ENCODE peak calls at places on chromosomes 7 and 10, in four cellular contexts. M is ovary, I is sigmoid colon, B is H1. L is an unnamed sample.

GRCh38 chr10:70267161-70267933 is 16.5 kb downstream of the NPFFR1 start:
- DNase-seq in M (no peak), I (no peak), B (peak; percentile 89), L (no peak)

GRCh38 chr10:123136806-123137642 is 1.3 kb downstream of the HMX3 start:
- DNase-seq in M (no peak), I (no peak), B (peak; percentile 80), L (no peak)

GRCh38 chr10:77228559-77228958 is 409.0 kb downstream of the KCNMA1 start:
- DNase-seq in M (no peak), I (no peak), B (no peak), L (no peak)

GRCh38 chr7:92598310-92598981 is 8.3 kb upstream of the FAM133B start:
- DNase-seq in M (no peak), I (no peak), B (no peak), L (no peak)

GRCh38 chr10:102597131-102597891 is 47.0 kb upstream of the TRIM8 start:
- DNase-seq in M (no peak), I (peak; percentile 64), B (no peak), L (no peak)

GRCh38 chr10:16986406-16987128 is 143.0 kb downstream of the CUBN start:
- DNase-seq in M (no peak), I (no peak), B (no peak), L (no peak)

GRCh38 chr7:90645784-90646183 is 49.7 kb downstream of the CDK14 start:
- DNase-seq in M (no peak), I (no peak), B (no peak), L (no peak)

GRCh38 chr7:123770378-123770777 is 21.6 kb upstream of the WASL start:
- DNase-seq in M (no peak), I (no peak), B (no peak), L (no peak)

GRCh38 chr10:17023386-17024298 is 106.0 kb downstream of the CUBN start:
- DNase-seq in M (peak; percentile 54), I (peak; percentile 89), B (no peak), L (no peak)

GRCh38 chr10:51786016-51786683 is 86.8 kb upstream of the CSTF2T start:
- DNase-seq in M (no peak), I (no peak), B (no peak), L (no peak)

GRCh38 chr10:78571286-78571685 is 497.5 kb upstream of the ZMIZ1 start:
- DNase-seq in M (no peak), I (peak; percentile 24), B (no peak), L (no peak)

GRCh38 chr7:139776486-139777303 is 1.1 kb downstream of the HIPK2 start:
- DNase-seq in M (peak; percentile 9), I (no peak), B (peak; percentile 53), L (no peak)

GRCh38 chr7:7424151-7424873 is 111.4 kb downstream of the COL28A1 start:
- DNase-seq in M (peak; percentile 36), I (peak; percentile 71), B (peak; percentile 59), L (peak; percentile 80)

GRCh38 chr7:47537716-47538640 is 43.9 kb downstream of the TNS3 start:
- DNase-seq in M (no peak), I (no peak), B (no peak), L (no peak)

GRCh38 chr10:68406815-68407585 is at the start of gene RUFY2:
- DNase-seq in M (peak; percentile 81), I (peak; percentile 87), B (peak; percentile 91), L (peak; percentile 57)

GRCh38 chr10:5927306-5927705 is 37.3 kb downstream of the FBH1 start:
- DNase-seq in M (no peak), I (no peak), B (no peak), L (no peak)

GRCh38 chr10:93461807-93462178 is 20.3 kb downstream of the MYOF start:
- DNase-seq in M (no peak), I (peak; percentile 59), B (no peak), L (no peak)

GRCh38 chr7:158134824-158135223 is 452.8 kb downstream of the PTPRN2 start:
- DNase-seq in M (no peak), I (no peak), B (no peak), L (no peak)

GRCh38 chr7:45980181-45980905 is 59.3 kb upstream of the IGFBP3 start:
- DNase-seq in M (no peak), I (no peak), B (no peak), L (no peak)

GRCh38 chr7:98265841-98266271 is 13.8 kb upstream of the TECPR1 start:
- DNase-seq in M (no peak), I (no peak), B (no peak), L (no peak)

GRCh38 chr10:2915412-2915811 is 151.9 kb upstream of the PFKP start:
- DNase-seq in M (no peak), I (no peak), B (no peak), L (no peak)

GRCh38 chr7:36605662-36606441 is 118.4 kb downstream of the AOAH start:
- DNase-seq in M (no peak), I (no peak), B (no peak), L (no peak)

DNA sequence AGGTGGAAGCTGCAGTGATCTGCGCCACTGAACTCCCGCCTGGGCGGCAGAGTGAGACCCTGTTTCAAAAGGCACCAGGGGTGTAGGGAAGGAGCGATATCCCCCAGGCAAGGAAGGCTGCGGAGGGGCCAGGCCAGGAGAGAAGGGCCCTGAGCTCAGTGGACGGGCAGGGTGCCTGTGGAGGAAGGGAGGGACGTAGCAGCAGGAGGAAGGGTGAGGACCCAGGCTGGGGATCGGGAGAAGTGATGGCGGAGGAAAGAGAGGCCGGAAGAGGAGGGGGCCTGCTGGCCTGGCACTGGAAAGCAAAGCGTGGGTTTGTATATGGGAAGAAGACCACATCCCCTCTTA is 45.6 kb downstream of the ALOX5 start:
- DNase-seq in M (no peak), I (no peak), B (no peak), L (no peak)
- H3K4me3 ChIP-seq in M (peak overlapping the region; percentile 39), I (peak overlapping the region; percentile 37), B (peak overlapping the region; percentile 57), L (peak overlapping the region; percentile 33)

GRCh38 chr7:22083711-22084289 is 138.1 kb upstream of the CDCA7L start:
- DNase-seq in M (no peak), I (no peak), B (no peak), L (no peak)

GRCh38 chr7:22087861-22088260 is 142.2 kb upstream of the CDCA7L start:
- DNase-seq in M (no peak), I (no peak), B (no peak), L (no peak)

GRCh38 chr7:22082553-22082885 is 136.8 kb upstream of the CDCA7L start:
- DNase-seq in M (no peak), I (no peak), B (no peak), L (no peak)

GRCh38 chr7:22082886-22083710 is 137.4 kb upstream of the CDCA7L start:
- DNase-seq in M (peak; percentile 73), I (peak; percentile 94), B (peak; percentile 100), L (peak; percentile 78)
- TF ChIP-seq EP300 in M (no peak), I (no peak), B (peak; percentile 57), L (no peak)

DNA sequence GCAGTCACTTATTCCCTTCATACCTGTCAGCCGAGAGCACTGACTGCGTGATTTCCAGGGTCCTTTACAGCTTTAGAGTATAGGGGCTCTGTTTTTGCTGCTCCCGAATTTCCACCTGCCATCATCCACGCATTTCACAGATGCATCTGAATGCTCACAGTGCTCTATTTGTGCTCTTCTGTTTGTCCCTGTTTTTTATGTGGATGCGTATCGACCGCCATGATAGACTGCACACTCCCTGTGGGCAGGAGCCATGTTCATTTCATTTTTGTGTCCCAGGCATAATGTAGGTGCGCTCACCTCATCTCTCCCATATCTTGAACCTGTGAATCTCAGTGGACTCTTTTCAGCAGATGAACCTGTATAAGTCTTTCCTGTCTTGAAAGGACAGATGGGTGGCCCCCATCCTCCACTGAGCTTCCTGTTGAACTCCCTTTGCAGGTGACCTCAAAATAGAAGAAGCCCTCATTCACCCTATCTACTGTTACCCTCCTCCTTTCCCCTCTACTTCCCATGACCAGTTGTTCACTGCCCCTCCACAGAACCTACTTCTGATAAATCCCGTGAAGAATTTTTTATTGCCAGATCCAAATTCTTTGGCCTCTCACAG is 228.4 kb downstream of the CELF2 start:
- DNase-seq in M (no peak), I (no peak), B (no peak), L (no peak)
- H3K4me1 ChIP-seq in M (peaks cover 12% of the 10 kb centered on the region), I (peaks cover 11% of the 10 kb centered on the region), B (peaks cover 7% of the 10 kb centered on the region), L (peaks cover 22% of the 10 kb centered on the region)

DNA sequence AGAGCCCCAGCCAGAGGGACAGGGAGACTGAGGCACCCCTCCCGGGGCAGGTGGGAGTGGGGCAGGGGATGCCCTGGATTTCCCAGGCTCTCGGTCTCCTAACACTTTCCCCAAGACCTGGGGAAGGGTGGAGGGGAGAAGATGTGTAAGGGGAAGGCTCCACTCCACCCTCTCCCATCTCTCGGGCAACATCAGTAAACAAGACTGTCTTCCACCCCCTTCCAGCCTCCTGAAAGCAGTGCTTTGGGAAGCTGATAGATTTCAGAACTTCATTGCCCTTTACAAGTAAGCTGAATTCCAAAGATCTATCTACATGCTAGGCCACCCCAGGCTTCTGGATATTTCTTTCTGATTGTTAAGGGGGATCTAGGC is 3.7 kb downstream of the FLNC start:
- DNase-seq in M (no peak), I (no peak), B (no peak), L (no peak)
- H3K4me3 ChIP-seq in M (no peak overlapping the region), I (no peak overlapping the region), B (no peak overlapping the region), L (no peak overlapping the region)

DNA sequence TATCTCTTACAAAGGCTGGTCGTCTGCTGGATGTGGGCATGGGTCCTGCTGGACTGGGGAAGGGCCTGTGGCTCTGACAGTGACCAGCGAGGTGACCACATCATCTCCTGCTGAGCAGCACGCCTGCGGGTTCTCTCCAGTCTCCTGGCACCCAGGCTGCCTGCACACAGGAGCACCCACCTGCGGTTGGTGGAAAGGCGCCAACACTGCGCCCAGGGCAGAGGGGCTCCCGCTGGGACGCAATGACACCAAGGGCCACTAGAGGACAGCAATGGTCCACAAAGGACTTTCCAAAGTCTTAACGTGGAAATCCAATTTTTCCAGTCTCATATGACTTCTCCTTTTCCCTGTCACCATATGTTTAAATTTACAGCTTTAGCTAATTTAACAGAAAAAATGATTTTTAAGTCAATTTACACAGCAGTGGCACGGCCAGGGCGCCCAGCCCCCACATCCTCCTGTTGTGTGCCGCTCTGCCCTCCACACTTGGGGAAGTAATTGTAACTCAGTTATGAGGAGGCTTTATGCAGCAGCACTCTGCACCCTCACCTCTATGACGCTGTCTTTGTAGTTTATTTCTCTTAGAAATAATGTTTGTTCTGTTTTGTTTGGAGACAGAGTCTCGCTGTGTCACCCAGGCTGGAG is 38.1 kb downstream of the CFAP46 start:
- DNase-seq in M (no peak), I (peak; percentile 49), B (peak; percentile 83), L (no peak)
- TF ChIP-seq EP300 in M (no peak), I (no peak), B (no peak), L (no peak)

GRCh38 chr7:101248276-101248675 is 3.4 kb upstream of the FIS1 start:
- DNase-seq in M (no peak), I (no peak), B (no peak), L (no peak)
- H3K4me1 ChIP-seq in M (peaks cover 11% of the 10 kb centered on the region), I (peaks cover 43% of the 10 kb centered on the region), B (no peaks in the 10 kb centered on the region), L (peaks cover 25% of the 10 kb centered on the region)

GRCh38 chr10:62083868-62084267 is 182.4 kb downstream of the ARID5B start:
- DNase-seq in M (peak; percentile 71), I (peak; percentile 84), B (no peak), L (no peak)
- H3K4me3 ChIP-seq in M (no peak overlapping the region), I (no peak overlapping the region), B (no peak overlapping the region), L (no peak overlapping the region)

L was measured in tibial nerve.